ENCODE peak calls at places on chromosomes 11 and 22, in nine cellular contexts. One of them, this sample, is unnamed.

GRCh38 chr22:31139866-31140716 is at the start of gene PLA2G3:
- ATAC-seq in body of pancreas: peak
- ATAC-seq in upper lobe of right lung: peak
- ATAC-seq in right lobe of liver: no peak
- ATAC-seq in CD4-positive, alpha-beta T cell: no peak
- ATAC-seq in psoas muscle: no peak
- ATAC-seq in left lung: peak
- ATAC-seq in K562: peak
- ATAC-seq in pancreas: peak
- ATAC-seq in this sample: peak

GRCh38 chr11:117816151-117816741 is 8.3 kb downstream of the FXYD2 start:
- ATAC-seq in upper lobe of right lung: no peak
- ATAC-seq in left lung: no peak
- ATAC-seq in psoas muscle: no peak
- ATAC-seq in pancreas: peak
- ATAC-seq in body of pancreas: peak
- ATAC-seq in K562: peak
- ATAC-seq in CD4-positive, alpha-beta T cell: no peak
- ATAC-seq in right lobe of liver: no peak
- ATAC-seq in this sample: peak

GRCh38 chr22:35409783-35410662 is 10.1 kb downstream of the MCM5 start:
- ATAC-seq in body of pancreas: no peak
- ATAC-seq in K562: no peak
- ATAC-seq in upper lobe of right lung: peak
- ATAC-seq in CD4-positive, alpha-beta T cell: peak
- ATAC-seq in pancreas: peak
- ATAC-seq in left lung: peak
- ATAC-seq in psoas muscle: no peak
- ATAC-seq in right lobe of liver: peak
- ATAC-seq in this sample: peak

GRCh38 chr11:68037481-68038225 is 1.2 kb upstream of the TCIRG1 start:
- ATAC-seq in psoas muscle: no peak
- ATAC-seq in right lobe of liver: no peak
- ATAC-seq in CD4-positive, alpha-beta T cell: no peak
- ATAC-seq in pancreas: peak
- ATAC-seq in left lung: no peak
- ATAC-seq in body of pancreas: no peak
- ATAC-seq in K562: no peak
- ATAC-seq in upper lobe of right lung: no peak
- ATAC-seq in this sample: no peak

GRCh38 chr11:72553748-72554147 is 119.4 kb upstream of the CLPB start:
- ATAC-seq in pancreas: no peak
- ATAC-seq in upper lobe of right lung: peak
- ATAC-seq in CD4-positive, alpha-beta T cell: no peak
- ATAC-seq in right lobe of liver: peak
- ATAC-seq in body of pancreas: no peak
- ATAC-seq in K562: peak
- ATAC-seq in psoas muscle: no peak
- ATAC-seq in left lung: peak
- ATAC-seq in this sample: no peak

GRCh38 chr11:19311306-19312030 is 70.7 kb upstream of the E2F8 start:
- ATAC-seq in right lobe of liver: peak
- ATAC-seq in left lung: peak
- ATAC-seq in CD4-positive, alpha-beta T cell: no peak
- ATAC-seq in body of pancreas: peak
- ATAC-seq in pancreas: peak
- ATAC-seq in K562: peak
- ATAC-seq in upper lobe of right lung: peak
- ATAC-seq in psoas muscle: peak
- ATAC-seq in this sample: peak

GRCh38 chr22:37267661-37268413 is 14.5 kb upstream of the CYTH4 start:
- ATAC-seq in pancreas: no peak
- ATAC-seq in body of pancreas: no peak
- ATAC-seq in upper lobe of right lung: peak
- ATAC-seq in left lung: peak
- ATAC-seq in psoas muscle: no peak
- ATAC-seq in K562: no peak
- ATAC-seq in right lobe of liver: no peak
- ATAC-seq in CD4-positive, alpha-beta T cell: no peak
- ATAC-seq in this sample: no peak

GRCh38 chr11:86249307-86250098 is 5.0 kb downstream of the EED start:
- ATAC-seq in body of pancreas: no peak
- ATAC-seq in pancreas: no peak
- ATAC-seq in right lobe of liver: no peak
- ATAC-seq in K562: no peak
- ATAC-seq in psoas muscle: no peak
- ATAC-seq in left lung: no peak
- ATAC-seq in upper lobe of right lung: no peak
- ATAC-seq in CD4-positive, alpha-beta T cell: no peak
- ATAC-seq in this sample: no peak

GRCh38 chr11:111748035-111748804 is 18.0 kb downstream of the PPP2R1B start:
- ATAC-seq in body of pancreas: no peak
- ATAC-seq in right lobe of liver: peak
- ATAC-seq in upper lobe of right lung: peak
- ATAC-seq in psoas muscle: peak
- ATAC-seq in K562: peak
- ATAC-seq in pancreas: peak
- ATAC-seq in left lung: no peak
- ATAC-seq in CD4-positive, alpha-beta T cell: no peak
- ATAC-seq in this sample: no peak

GRCh38 chr11:95584589-95584988 is 205.0 kb downstream of the FAM76B start:
- ATAC-seq in pancreas: no peak
- ATAC-seq in psoas muscle: no peak
- ATAC-seq in CD4-positive, alpha-beta T cell: no peak
- ATAC-seq in right lobe of liver: no peak
- ATAC-seq in upper lobe of right lung: no peak
- ATAC-seq in K562: peak
- ATAC-seq in left lung: no peak
- ATAC-seq in body of pancreas: no peak
- ATAC-seq in this sample: no peak

GRCh38 chr11:118917488-118918127 is 8.1 kb downstream of the BCL9L start:
- ATAC-seq in CD4-positive, alpha-beta T cell: peak
- ATAC-seq in upper lobe of right lung: peak
- ATAC-seq in body of pancreas: no peak
- ATAC-seq in K562: no peak
- ATAC-seq in right lobe of liver: peak
- ATAC-seq in left lung: peak
- ATAC-seq in pancreas: no peak
- ATAC-seq in psoas muscle: peak
- ATAC-seq in this sample: peak

GRCh38 chr11:106288988-106289387 is 211.5 kb downstream of the AASDHPPT start:
- ATAC-seq in CD4-positive, alpha-beta T cell: no peak
- ATAC-seq in pancreas: peak
- ATAC-seq in upper lobe of right lung: no peak
- ATAC-seq in body of pancreas: no peak
- ATAC-seq in psoas muscle: no peak
- ATAC-seq in K562: no peak
- ATAC-seq in right lobe of liver: no peak
- ATAC-seq in left lung: no peak
- ATAC-seq in this sample: no peak